ENCODE peak calls at places on chromosomes 1 and 21, in eight cellular contexts. Q, N, F, G, D, E, A and I are unnamed samples.

GRCh38 chr1:200558866-200559459 is 61.6 kb downstream of the KIF14 start:
- DNase-seq in E (no peak), D (no peak), N (no peak), F (no peak), A (peak; percentile 84), Q (peak; percentile 23), G (no peak), I (no peak)

GRCh38 chr1:178451529-178451928 is 45.2 kb downstream of the CLEC20A start:
- DNase-seq in G (no peak), N (no peak), F (no peak), Q (no peak), E (no peak), A (peak; percentile 7), D (no peak), I (no peak)

GRCh38 chr1:113975211-113975895 is 3.9 kb upstream of the OLFML3 start:
- DNase-seq in G (no peak), Q (no peak), N (no peak), F (no peak), D (no peak), A (no peak), E (no peak), I (no peak)

GRCh38 chr1:55483523-55483922 is 268.4 kb upstream of the USP24 start:
- DNase-seq in D (no peak), A (no peak), G (no peak), Q (no peak), E (no peak), N (no peak), F (no peak), I (no peak)

GRCh38 chr21:41973861-41974751 is 20.3 kb upstream of the C2CD2 start:
- DNase-seq in N (no peak), Q (no peak), E (peak; percentile 74), A (no peak), D (peak; percentile 22), G (peak; percentile 28), F (no peak), I (peak; percentile 57)

GRCh38 chr1:156146006-156146748 is 7.2 kb upstream of the SEMA4A start:
- DNase-seq in D (peak; percentile 67), E (peak; percentile 82), Q (peak; percentile 68), N (no peak), F (peak; percentile 42), G (peak; percentile 78), A (peak; percentile 97), I (peak; percentile 73)

GRCh38 chr1:167648978-167649752 is 19.1 kb downstream of the RCSD1 start:
- DNase-seq in Q (no peak), E (no peak), F (no peak), N (no peak), G (peak; percentile 70), A (no peak), D (no peak), I (no peak)

GRCh38 chr1:91148641-91149069 is 126.8 kb upstream of the ZNF644 start:
- DNase-seq in Q (no peak), D (no peak), E (no peak), A (no peak), G (no peak), F (no peak), N (no peak), I (no peak)

GRCh38 chr1:231693361-231694080 is 66.9 kb downstream of the DISC1 start:
- DNase-seq in G (no peak), N (no peak), Q (no peak), F (no peak), A (no peak), E (no peak), D (no peak), I (no peak)

GRCh38 chr21:35476616-35477395 is 427.7 kb upstream of the RUNX1 start:
- DNase-seq in A (peak; percentile 54), E (no peak), Q (no peak), D (no peak), N (no peak), F (no peak), G (no peak), I (no peak)

GRCh38 chr1:89466307-89466925 is 58.2 kb upstream of the LRRC8B start:
- DNase-seq in A (peak; percentile 53), E (no peak), F (no peak), Q (no peak), G (no peak), D (no peak), N (no peak), I (no peak)

GRCh38 chr1:196497824-196498223 is 110.4 kb downstream of the KCNT2 start:
- DNase-seq in Q (no peak), N (no peak), F (no peak), E (no peak), D (no peak), A (no peak), G (no peak), I (no peak)

GRCh38 chr21:44835647-44835973 is 17.7 kb upstream of the SUMO3 start:
- DNase-seq in D (no peak), A (no peak), F (no peak), N (no peak), G (no peak), Q (no peak), E (no peak), I (no peak)

GRCh38 chr1:80594013-80594412 is 1206.7 kb upstream of the ADGRL2 start:
- DNase-seq in F (no peak), N (no peak), Q (no peak), E (no peak), A (peak; percentile 79), G (no peak), D (no peak), I (no peak)

DNA sequence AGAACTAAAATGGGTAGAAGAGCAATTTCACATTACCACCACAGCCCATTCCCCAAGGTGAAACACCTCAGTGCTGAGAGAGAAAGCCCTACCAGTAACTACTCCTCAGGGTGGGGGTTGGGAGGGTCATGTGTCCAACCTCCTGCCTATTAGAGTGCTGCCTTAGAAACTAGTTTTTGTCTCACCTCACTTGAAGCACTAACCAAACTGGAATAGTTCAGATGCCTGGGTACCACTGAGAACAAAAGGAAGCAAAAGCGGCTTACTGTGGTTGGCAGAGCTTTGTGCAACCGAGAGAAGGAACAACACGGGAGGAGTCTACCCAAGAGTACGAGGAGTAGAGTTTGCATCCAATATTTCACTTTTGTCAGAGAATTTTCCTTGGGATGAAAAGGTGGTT is 1207.5 kb upstream of the ADGRL2 start:
- DNase-seq in A (no peak), N (no peak), E (no peak), Q (no peak), G (no peak), D (no peak), F (no peak), I (no peak)
- H3K9me3 ChIP-seq in A (peaks cover 3% of the 10 kb centered on the region), N (peaks cover 3% of the 10 kb centered on the region), E (no peaks in the 10 kb centered on the region), Q (peaks cover 6% of the 10 kb centered on the region), G (no peaks in the 10 kb centered on the region), D (no peaks in the 10 kb centered on the region), F (no peaks in the 10 kb centered on the region), I (peaks cover 39% of the 10 kb centered on the region)

DNA sequence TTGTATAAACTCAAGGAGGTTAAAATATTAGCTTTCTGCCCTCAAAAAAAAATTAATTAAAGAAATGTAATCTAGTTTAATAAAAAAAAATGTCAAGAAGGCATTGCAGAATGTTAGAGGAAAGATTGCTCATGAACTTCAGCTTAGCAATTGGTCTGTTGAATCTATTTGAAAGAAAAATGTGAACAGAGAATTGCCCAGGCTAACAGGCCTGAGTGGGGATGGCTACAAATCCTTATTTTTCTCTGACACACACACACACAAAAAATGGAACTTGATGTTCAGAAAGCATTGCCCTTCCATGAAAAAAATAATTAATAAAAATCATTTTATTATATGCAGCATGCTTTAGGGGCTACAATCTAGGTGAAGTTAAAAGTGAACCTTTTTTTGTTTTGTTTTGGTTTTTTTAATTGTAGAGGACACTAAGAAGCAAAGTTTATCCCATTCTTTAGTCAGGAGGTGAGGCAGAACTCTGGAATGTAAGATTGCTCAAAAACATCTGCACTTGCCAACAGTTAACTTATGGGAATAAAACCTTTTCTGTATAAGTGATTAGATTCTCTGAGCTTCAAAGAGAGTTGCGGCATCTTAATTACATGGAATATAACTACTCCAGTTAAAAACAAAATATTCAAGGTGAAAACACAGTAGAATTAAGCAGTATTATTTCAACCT is 658.5 kb upstream of the ADGRL2 start:
- DNase-seq in N (no peak), E (no peak), F (no peak), D (no peak), A (peak; percentile 45), Q (no peak), G (no peak), I (no peak)
- H3K9me3 ChIP-seq in N (no peaks in the 10 kb centered on the region), E (no peaks in the 10 kb centered on the region), F (no peaks in the 10 kb centered on the region), D (no peaks in the 10 kb centered on the region), A (no peaks in the 10 kb centered on the region), Q (no peaks in the 10 kb centered on the region), G (no peaks in the 10 kb centered on the region), I (no peaks in the 10 kb centered on the region)

GRCh38 chr1:2968471-2968881 is 52.8 kb upstream of the ACTRT2 start:
- DNase-seq in N (no peak), E (peak; percentile 35), G (no peak), F (no peak), A (no peak), D (peak; percentile 67), Q (no peak), I (no peak)

GRCh38 chr1:2965676-2966075 is 55.6 kb upstream of the ACTRT2 start:
- DNase-seq in N (no peak), E (no peak), Q (no peak), D (no peak), A (no peak), G (no peak), F (no peak), I (no peak)

GRCh38 chr1:2967881-2968280 is 53.4 kb upstream of the ACTRT2 start:
- DNase-seq in N (no peak), D (no peak), F (no peak), A (no peak), E (peak; percentile 23), G (no peak), Q (no peak), I (no peak)

GRCh38 chr1:2966940-2967725 is 54.1 kb upstream of the ACTRT2 start:
- DNase-seq in E (peak; percentile 61), N (no peak), F (no peak), G (no peak), D (no peak), Q (no peak), A (no peak), I (no peak)

DNA sequence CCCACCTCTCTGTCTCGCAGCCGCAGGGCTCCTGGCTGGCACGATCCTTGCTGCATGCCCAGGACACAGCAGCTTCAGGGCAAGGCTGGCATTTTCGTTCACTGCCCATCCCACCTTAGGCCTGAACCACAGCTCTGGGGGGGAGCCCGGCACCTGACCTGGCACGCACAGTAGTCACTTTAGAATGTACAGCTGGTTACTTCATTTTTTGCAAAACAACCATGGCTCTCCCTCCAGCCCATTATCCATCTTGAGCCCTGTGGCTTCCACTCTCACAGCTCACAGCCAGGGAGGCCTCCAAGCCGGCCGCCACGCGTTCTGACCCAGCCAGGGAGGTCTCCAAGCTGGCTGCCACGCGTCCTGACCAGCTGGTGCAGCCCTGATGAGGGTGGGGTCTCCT is 54.8 kb upstream of the ACTRT2 start:
- DNase-seq in F (no peak), D (no peak), A (no peak), G (no peak), Q (no peak), E (no peak), N (no peak), I (no peak)
- H3K9me3 ChIP-seq in F (no peaks in the 10 kb centered on the region), D (no peaks in the 10 kb centered on the region), A (peaks cover 4% of the 10 kb centered on the region), G (no peaks in the 10 kb centered on the region), Q (no peaks in the 10 kb centered on the region), E (no peaks in the 10 kb centered on the region), N (no peaks in the 10 kb centered on the region), I (no peaks in the 10 kb centered on the region)

DNA sequence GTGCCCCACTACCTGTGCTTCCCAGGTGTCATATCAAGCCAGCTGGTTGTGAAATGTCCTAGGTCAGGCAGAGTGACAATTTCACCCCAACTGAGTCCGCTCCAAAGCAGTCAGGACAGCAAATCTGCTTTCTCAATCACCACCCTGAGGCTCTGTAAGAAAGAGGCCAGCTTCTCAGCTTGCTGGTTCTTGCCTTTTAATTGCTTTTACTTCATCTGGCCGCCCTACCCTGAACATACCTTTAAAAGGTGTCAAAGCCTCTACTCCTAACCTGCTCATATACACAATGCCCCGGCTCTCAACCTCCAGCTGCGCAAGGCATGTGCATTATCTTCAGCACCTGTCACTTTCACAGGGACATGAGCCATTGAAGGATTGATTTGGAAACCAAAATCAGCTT is 581.6 kb downstream of the NPHP4 start:
- DNase-seq in A (no peak), N (no peak), G (no peak), Q (no peak), E (no peak), F (no peak), D (no peak), I (no peak)
- H3K9me3 ChIP-seq in A (peaks cover 13% of the 10 kb centered on the region), N (no peaks in the 10 kb centered on the region), G (no peaks in the 10 kb centered on the region), Q (no peaks in the 10 kb centered on the region), E (no peaks in the 10 kb centered on the region), F (no peaks in the 10 kb centered on the region), D (no peaks in the 10 kb centered on the region), I (no peaks in the 10 kb centered on the region)